ENCODE peak calls at places on chromosomes 6 and 20, in ten cellular contexts. E is HFF-Myc; O is GM12865; B is CD4-positive, CD25-positive, alpha-beta regulatory T cell; X is colonic mucosa; I is heart left ventricle; Z is small intestine; N is CD8-positive, alpha-beta memory T cell; V is esophagus muscularis mucosa; H is endodermal cell. P is an unnamed sample.

GRCh38 chr20:51156041-51156795 is 133.3 kb upstream of the KCNG1 start:
- DNase-seq in Z (no peak), H (no peak), O (no peak), X (peak), E (no peak), I (no peak), B (no peak), V (peak), N (no peak), P (no peak)

GRCh38 chr6:89997456-89998445 is 103.5 kb downstream of the GJA10 start:
- DNase-seq in N (no peak), H (no peak), Z (peak), B (no peak), E (no peak), V (peak), X (no peak), O (no peak), I (no peak), P (no peak)

GRCh38 chr6:18339599-18339998 is 47.6 kb upstream of the RNF144B start:
- DNase-seq in E (no peak), B (no peak), N (no peak), O (no peak), X (no peak), H (no peak), Z (no peak), I (no peak), V (no peak), P (no peak)

GRCh38 chr6:1347187-1347560 is 35.3 kb downstream of the FOXQ1 start:
- DNase-seq in E (no peak), Z (no peak), N (no peak), I (no peak), H (peak), X (no peak), V (no peak), O (no peak), B (no peak), P (no peak)

GRCh38 chr20:52302736-52303135 is 111.2 kb upstream of the ZFP64 start:
- DNase-seq in X (no peak), V (no peak), Z (no peak), N (no peak), O (no peak), H (no peak), I (no peak), E (no peak), B (no peak), P (no peak)

GRCh38 chr6:32843979-32844838 is at the start of gene PSMB8:
- DNase-seq in B (peak), X (peak), V (peak), Z (peak), O (peak), H (peak), N (peak), I (peak), E (peak), P (peak)

GRCh38 chr6:78390066-78390465 is 477.3 kb upstream of the IRAK1BP1 start:
- DNase-seq in V (no peak), O (no peak), E (no peak), X (no peak), B (no peak), I (no peak), N (no peak), Z (peak), H (no peak), P (no peak)

GRCh38 chr6:44335631-44336030 is 6.8 kb upstream of the SPATS1 start:
- DNase-seq in I (no peak), X (no peak), Z (no peak), H (no peak), N (no peak), E (no peak), B (no peak), V (no peak), O (no peak), P (no peak)

GRCh38 chr6:72261554-72261953 is 360.3 kb upstream of the KCNQ5 start:
- DNase-seq in H (no peak), I (no peak), X (no peak), O (no peak), E (no peak), N (no peak), V (no peak), Z (no peak), B (no peak), P (no peak)

GRCh38 chr6:71043902-71044301 is 87.0 kb upstream of the B3GAT2 start:
- DNase-seq in I (no peak), Z (no peak), E (no peak), B (no peak), O (no peak), H (no peak), X (no peak), N (no peak), V (no peak), P (no peak)

GRCh38 chr6:40380271-40380670 is 206.9 kb downstream of the LRFN2 start:
- DNase-seq in E (no peak), X (no peak), B (no peak), Z (no peak), O (no peak), V (peak), N (no peak), I (no peak), H (no peak), P (no peak)

GRCh38 chr6:118678866-118679265 is 27.5 kb upstream of the CEP85L start:
- DNase-seq in V (peak), O (no peak), E (no peak), X (no peak), I (no peak), B (no peak), H (no peak), N (no peak), Z (no peak), P (no peak)

GRCh38 chr6:68468244-68468884 is 166.7 kb upstream of the ADGRB3 start:
- DNase-seq in I (no peak), O (no peak), V (no peak), B (no peak), N (no peak), X (no peak), Z (no peak), E (no peak), H (peak), P (no peak)

GRCh38 chr20:11453430-11453829 is 464.3 kb upstream of the BTBD3 start:
- DNase-seq in Z (no peak), E (no peak), V (no peak), X (no peak), I (no peak), O (no peak), H (no peak), B (no peak), N (no peak), P (no peak)

GRCh38 chr6:84762941-84763396 is 1.4 kb downstream of the TBX18 start:
- DNase-seq in O (no peak), Z (peak), I (peak), X (no peak), B (no peak), V (no peak), N (no peak), H (peak), E (no peak), P (no peak)

GRCh38 chr6:2765896-2766766 is 938 bp downstream of the WRNIP1 start:
- DNase-seq in O (peak), Z (peak), N (peak), I (peak), E (no peak), V (no peak), X (peak), B (no peak), H (peak), P (peak)

GRCh38 chr6:155523821-155524238 is 68.2 kb upstream of the NOX3 start:
- DNase-seq in N (no peak), V (no peak), H (peak), Z (no peak), O (no peak), B (no peak), X (no peak), I (no peak), E (no peak), P (no peak)

DNA sequence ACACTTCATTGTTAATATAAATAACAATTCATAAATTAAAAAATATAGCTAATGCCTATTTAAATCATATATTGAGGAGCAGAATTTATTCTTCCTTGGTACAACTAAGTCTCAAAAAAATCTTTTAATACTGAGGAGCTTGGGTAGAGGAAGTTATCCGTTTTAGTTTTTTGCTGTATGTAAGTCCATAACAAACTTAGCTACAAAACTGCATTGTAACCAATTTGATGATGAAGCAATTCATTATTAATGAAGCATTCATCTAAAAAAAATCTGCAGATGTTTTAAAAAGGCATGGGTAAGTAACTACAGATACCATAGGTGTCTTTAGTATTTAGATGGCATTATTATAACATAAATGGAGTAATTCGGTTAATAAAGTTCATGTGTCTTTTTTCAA is 1.3 kb downstream of the KHDRBS2 start:
- DNase-seq in V (no peak), E (no peak), I (no peak), N (no peak), B (no peak), O (no peak), X (no peak), Z (no peak), H (no peak), P (no peak)
- H3K4me3 ChIP-seq in V (no peak), E (no peak), I (no peak), N (no peak), B (no peak), O (no peak), X (peak), Z (no peak), H (peak), P (no peak)

DNA sequence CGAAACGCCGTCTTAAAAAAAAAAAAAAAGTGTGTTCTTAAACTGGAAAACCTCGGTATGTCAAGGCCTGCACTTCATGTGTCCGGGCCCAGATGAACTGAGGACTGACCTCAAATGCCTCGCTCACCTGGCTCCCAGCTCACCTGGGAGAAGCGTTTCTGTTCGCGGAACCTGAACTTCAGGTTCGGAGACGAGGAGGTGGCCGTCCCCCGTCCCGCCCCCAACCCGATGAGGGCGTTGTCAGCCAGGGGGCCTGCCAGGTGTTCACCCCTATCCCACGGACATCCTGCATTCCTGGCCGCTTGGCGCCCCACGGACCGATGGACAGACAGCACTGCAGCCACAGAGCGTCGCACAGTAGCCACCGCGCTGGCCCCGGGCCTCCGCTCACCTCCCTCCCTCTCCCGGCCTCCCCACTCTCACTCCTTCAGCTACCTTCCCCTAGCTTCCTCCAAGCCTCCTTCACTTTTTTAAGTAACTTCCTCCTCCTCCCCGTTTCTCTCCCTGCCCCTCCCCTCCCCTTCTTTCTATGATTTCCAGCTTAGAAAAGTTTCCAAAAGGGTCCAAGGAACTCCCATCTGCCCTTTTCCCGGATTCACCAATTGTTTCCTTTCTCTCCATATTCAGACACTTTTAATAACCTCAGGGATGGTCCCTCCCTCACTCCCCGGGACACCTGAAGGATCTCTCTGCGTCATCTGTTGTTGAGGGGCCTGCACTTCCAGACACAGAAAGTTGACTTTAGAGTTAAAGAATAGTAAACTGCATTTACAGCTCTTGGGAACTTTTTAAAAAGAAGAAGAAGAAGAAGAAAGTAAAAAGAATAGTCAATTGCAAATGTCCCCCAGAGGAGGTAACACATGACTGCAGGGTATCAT is 22.7 kb upstream of the MCM3 start:
- DNase-seq in V (no peak), Z (no peak), B (no peak), E (no peak), H (peak), N (no peak), X (no peak), O (no peak), I (no peak), P (no peak)
- H3K4me3 ChIP-seq in V (no peak), Z (no peak), B (peak), E (no peak), H (no peak), N (peak), X (no peak), O (no peak), I (no peak), P (no peak)

GRCh38 chr6:6585003-6585311 is 3.6 kb upstream of the LY86 start:
- DNase-seq in X (no peak), Z (no peak), V (no peak), O (no peak), H (no peak), B (no peak), E (no peak), I (no peak), N (no peak), P (no peak)
- H3K4me3 ChIP-seq in X (no peak), Z (no peak), V (no peak), O (peak), H (no peak), B (no peak), E (no peak), I (no peak), N (no peak), P (peak)

DNA sequence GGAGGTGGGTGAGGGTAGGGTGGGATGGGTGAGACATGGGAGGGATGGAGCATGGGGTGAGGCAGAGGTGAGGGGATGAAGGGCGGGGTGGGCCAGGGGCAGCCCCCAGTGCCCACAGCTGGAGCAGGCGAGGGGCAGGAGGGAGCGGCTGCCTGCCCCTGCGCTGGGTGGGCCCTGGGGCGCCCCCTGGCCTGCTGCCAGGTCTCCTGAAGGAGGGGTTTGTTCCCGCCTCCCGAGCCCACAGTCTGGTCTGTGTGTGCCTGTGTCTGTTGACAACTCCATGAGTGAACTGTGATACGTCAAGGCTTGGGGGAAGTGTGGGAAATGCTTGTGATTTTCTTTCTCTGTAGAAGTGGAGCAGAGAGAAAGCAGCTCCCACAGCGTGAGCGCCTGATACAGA is 10.9 kb upstream of the MRGBP start:
- DNase-seq in V (no peak), I (no peak), Z (no peak), H (no peak), O (no peak), B (no peak), N (no peak), X (no peak), E (no peak), P (no peak)
- H3K4me3 ChIP-seq in V (no peak), I (no peak), Z (no peak), H (no peak), O (no peak), B (no peak), N (no peak), X (no peak), E (no peak), P (no peak)

DNA sequence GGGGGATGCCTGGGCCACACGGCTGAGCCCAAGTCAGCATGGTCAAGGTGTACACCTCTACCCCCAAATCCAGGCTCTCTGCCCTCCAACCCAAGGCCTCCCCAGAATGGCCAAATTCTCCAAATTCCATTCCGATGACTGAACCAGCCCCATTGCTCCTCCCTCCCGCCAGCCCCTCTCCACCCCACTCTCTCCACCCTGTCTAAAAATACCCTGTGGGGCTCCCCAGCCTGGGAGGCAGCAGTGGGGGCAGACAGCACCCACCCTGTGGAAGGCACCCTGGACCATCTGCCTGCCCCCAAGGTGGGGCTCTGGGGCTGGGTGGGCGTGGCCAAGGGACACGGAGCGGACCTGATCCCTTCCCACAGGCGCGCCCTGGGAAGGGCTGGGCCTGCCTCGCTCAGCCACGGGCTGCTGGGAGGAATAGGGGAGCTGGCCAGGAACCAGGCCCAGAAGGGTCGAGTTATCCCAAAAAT is 11.4 kb downstream of the TEAD3 start:
- DNase-seq in E (no peak), X (peak), Z (peak), B (no peak), V (no peak), O (no peak), N (peak), H (peak), I (no peak), P (no peak)
- H3K4me3 ChIP-seq in E (peak), X (peak), Z (no peak), B (no peak), V (peak), O (no peak), N (no peak), H (no peak), I (no peak), P (no peak)

GRCh38 chr6:14476793-14477531 is 359.4 kb downstream of the CD83 start:
- DNase-seq in Z (peak), O (no peak), X (peak), B (no peak), V (no peak), H (no peak), I (peak), N (no peak), E (peak), P (no peak)
- H3K4me3 ChIP-seq in Z (no peak), O (no peak), X (no peak), B (no peak), V (peak), H (no peak), I (no peak), N (no peak), E (peak), P (no peak)

DNA sequence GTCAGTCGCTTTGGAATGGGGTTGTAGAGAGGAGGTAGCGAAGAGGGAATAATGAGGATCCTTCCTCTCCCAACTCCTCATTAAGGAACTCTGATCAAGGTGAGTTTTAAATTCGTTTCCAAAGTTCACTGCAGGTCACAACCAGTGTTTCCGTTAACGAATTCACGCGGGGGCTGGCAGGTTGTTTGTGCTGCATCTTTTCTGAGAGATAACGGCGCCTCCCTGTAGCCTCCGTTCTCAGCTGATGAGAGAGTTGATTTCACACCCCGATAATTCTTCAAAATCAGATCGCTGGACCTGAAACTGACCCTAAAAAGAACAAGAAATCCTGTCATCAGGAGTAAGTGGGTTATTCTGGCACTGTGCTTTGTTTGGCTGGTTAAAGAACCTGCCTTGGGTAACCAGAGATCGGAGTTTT is 33.2 kb upstream of the BTN3A2 start:
- DNase-seq in Z (no peak), I (no peak), H (peak), E (no peak), N (peak), X (no peak), B (no peak), V (no peak), O (peak), P (no peak)
- H3K4me3 ChIP-seq in Z (no peak), I (peak), H (peak), E (peak), N (peak), X (peak), B (peak), V (no peak), O (peak), P (peak)

DNA sequence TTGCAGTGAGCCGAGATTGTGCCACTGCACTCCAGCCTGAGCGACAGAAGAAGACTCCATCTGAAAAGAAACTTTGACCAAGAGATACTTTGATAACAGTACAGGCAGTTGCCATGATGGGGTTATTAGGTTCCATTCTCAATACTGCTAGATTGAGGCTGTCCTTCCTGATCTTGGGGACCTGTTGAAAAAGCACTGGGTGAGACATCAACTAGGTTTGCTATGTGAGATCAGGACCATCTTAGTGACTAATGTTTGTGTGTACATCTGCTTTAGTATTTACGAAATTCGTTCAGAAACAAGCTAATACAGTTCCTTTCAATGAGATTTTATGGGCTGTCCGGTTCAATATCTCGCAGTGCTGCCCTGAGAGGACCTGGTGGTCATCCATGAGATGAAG is 2.6 kb downstream of the DSE start:
- DNase-seq in O (no peak), N (no peak), I (no peak), V (no peak), B (no peak), Z (no peak), X (no peak), E (no peak), H (no peak), P (no peak)
- H3K4me3 ChIP-seq in O (no peak), N (no peak), I (peak), V (no peak), B (no peak), Z (no peak), X (no peak), E (peak), H (no peak), P (peak)

GRCh38 chr6:127459231-127459641 is at the start of gene KIAA0408:
- DNase-seq in B (no peak), I (peak), E (no peak), Z (peak), V (no peak), X (peak), H (peak), N (no peak), O (peak), P (no peak)
- H3K4me3 ChIP-seq in B (no peak), I (no peak), E (peak), Z (no peak), V (peak), X (no peak), H (no peak), N (no peak), O (no peak), P (no peak)